ENCODE peak calls at places on chromosomes 3 and 15, in four cellular contexts. A is amniotic epithelial cell, T is NAMALWA, G is DMS153. L is an unnamed sample.
A peak's percentile ranks its signal among the peaks of the same experiment; 100 is the strongest.

GRCh38 chr3:61252836-61253235 is 1.6 kb upstream of the FHIT start:
- DNase-seq in A (no peak), T (no peak), G (no peak), L (no peak)

GRCh38 chr15:46312133-46312740 is 677.4 kb downstream of the SQOR start:
- DNase-seq in A (peak; percentile 44), T (peak; percentile 82), G (peak; percentile 59), L (peak; percentile 48)

GRCh38 chr3:11580645-11581044 is 63.1 kb downstream of the VGLL4 start:
- DNase-seq in T (no peak), G (no peak), A (peak; percentile 54), L (no peak)

GRCh38 chr3:127959041-127959440 is 44.0 kb downstream of the KBTBD12 start:
- DNase-seq in G (no peak), A (no peak), T (no peak), L (no peak)

GRCh38 chr15:78322243-78322642 is 17.9 kb upstream of the CRABP1 start:
- DNase-seq in T (no peak), G (peak; percentile 56), A (peak; percentile 67), L (peak; percentile 73)

GRCh38 chr3:184907941-184908649 is 96.1 kb downstream of the VPS8 start:
- DNase-seq in A (no peak), G (no peak), T (no peak), L (no peak)

GRCh38 chr3:37964716-37965115 is 25.9 kb upstream of the VILL start:
- DNase-seq in T (no peak), G (no peak), A (no peak), L (no peak)

GRCh38 chr15:75456710-75457109 is 5.2 kb upstream of the SIN3A start:
- DNase-seq in A (no peak), G (no peak), T (no peak), L (peak; percentile 28)

GRCh38 chr15:92619380-92620101 is 36.0 kb downstream of the FAM174B start:
- DNase-seq in T (no peak), A (peak; percentile 74), G (no peak), L (peak; percentile 66)

GRCh38 chr15:60932051-60932915 is 296.8 kb downstream of the RORA start:
- DNase-seq in G (no peak), T (no peak), A (peak; percentile 93), L (peak; percentile 45)

GRCh38 chr3:140597792-140598191 is 80.1 kb upstream of the TRIM42 start:
- DNase-seq in T (no peak), G (no peak), A (no peak), L (no peak)

GRCh38 chr15:39575180-39575579 is 5.7 kb upstream of the THBS1 start:
- DNase-seq in T (no peak), G (no peak), A (no peak), L (no peak)

GRCh38 chr3:160157321-160157720 is 67.9 kb upstream of the C3orf80 start:
- DNase-seq in G (no peak), T (no peak), A (peak; percentile 48), L (no peak)

GRCh38 chr3:150083653-150084037 is 113.0 kb upstream of the PFN2 start:
- DNase-seq in A (no peak), G (no peak), T (no peak), L (no peak)

GRCh38 chr15:73981761-73982222 is 10.3 kb downstream of the STOML1 start:
- DNase-seq in T (no peak), A (peak; percentile 31), G (no peak), L (no peak)

GRCh38 chr3:139534444-139534812 is 5.1 kb downstream of the RBP1 start:
- DNase-seq in T (peak; percentile 13), G (peak; percentile 78), A (peak; percentile 67), L (peak; percentile 96)

GRCh38 chr15:96851613-96852012 is 521.1 kb downstream of the NR2F2 start:
- DNase-seq in A (no peak), T (no peak), G (no peak), L (peak; percentile 69)

GRCh38 chr3:12467746-12468145 is 16.5 kb upstream of the TSEN2 start:
- DNase-seq in T (no peak), G (no peak), A (no peak), L (no peak)

GRCh38 chr3:19934098-19934566 is at the start of gene EFHB:
- DNase-seq in T (peak; percentile 9), G (peak; percentile 68), A (peak; percentile 65), L (peak; percentile 50)

GRCh38 chr3:57889807-57890206 is 118.4 kb upstream of the FLNB start:
- DNase-seq in T (no peak), G (no peak), A (no peak), L (no peak)

GRCh38 chr3:82607391-82607790 is 845.9 kb upstream of the GBE1 start:
- DNase-seq in A (no peak), T (no peak), G (no peak), L (no peak)

GRCh38 chr15:81071130-81071529 is 62.9 kb upstream of the CFAP161 start:
- DNase-seq in G (no peak), A (no peak), T (no peak), L (peak; percentile 63)

GRCh38 chr15:76185716-76186115 is 125.6 kb downstream of the ETFA start:
- DNase-seq in T (peak; percentile 76), A (peak; percentile 74), G (no peak), L (peak; percentile 90)

GRCh38 chr3:67691207-67691606 is 36.8 kb upstream of the SUCLG2 start:
- DNase-seq in T (no peak), G (no peak), A (no peak), L (no peak)

GRCh38 chr3:62928256-62928655 is 53.0 kb upstream of the CADPS start:
- DNase-seq in G (no peak), T (no peak), A (no peak), L (no peak)

GRCh38 chr3:120561251-120562045 is 34.7 kb upstream of the NDUFB4 start:
- DNase-seq in T (peak; percentile 80), A (peak; percentile 59), G (peak; percentile 20), L (peak; percentile 84)

GRCh38 chr15:52790166-52790708 is at the start of gene ONECUT1:
- DNase-seq in A (peak; percentile 15), T (peak; percentile 67), G (peak; percentile 31), L (peak; percentile 19)

L was measured in choroid plexus epithelial cell.